ENCODE peak calls at places on chromosomes 4 and X, in five cellular contexts. One of them, this sample, is unnamed.
A peak's percentile ranks its signal among the peaks of the same experiment; 100 is the strongest.

GRCh38 chr4:102501635-102502382 is 650 bp downstream of the NFKB1 start:
- DNase-seq in IMR-90: peak; percentile 76
- DNase-seq in H9: peak; percentile 55
- DNase-seq in H1: no peak
- DNase-seq in mesenchymal stem cell: peak; percentile 93
- DNase-seq in this sample: peak; percentile 71

GRCh38 chr4:26701095-26701494 is 117.2 kb downstream of the TBC1D19 start:
- DNase-seq in IMR-90: no peak
- DNase-seq in H9: no peak
- DNase-seq in H1: no peak
- DNase-seq in mesenchymal stem cell: no peak
- DNase-seq in this sample: no peak

GRCh38 chr4:105496899-105497298 is 23.0 kb upstream of the PPA2 start:
- DNase-seq in IMR-90: no peak
- DNase-seq in H9: no peak
- DNase-seq in H1: no peak
- DNase-seq in mesenchymal stem cell: no peak
- DNase-seq in this sample: no peak

GRCh38 chrX:23959781-23960180 is 52.0 kb downstream of the CXorf58 start:
- DNase-seq in IMR-90: no peak
- DNase-seq in H9: no peak
- DNase-seq in H1: no peak
- DNase-seq in mesenchymal stem cell: no peak
- DNase-seq in this sample: no peak

GRCh38 chrX:72060196-72060974 is 71.3 kb downstream of the RTL5 start:
- DNase-seq in IMR-90: peak; percentile 5
- DNase-seq in H9: peak; percentile 59
- DNase-seq in H1: peak; percentile 52
- DNase-seq in mesenchymal stem cell: no peak
- DNase-seq in this sample: peak; percentile 60

GRCh38 chrX:13376857-13377441 is 57.1 kb upstream of the ATXN3L start:
- DNase-seq in IMR-90: peak; percentile 95
- DNase-seq in H9: no peak
- DNase-seq in H1: no peak
- DNase-seq in mesenchymal stem cell: peak; percentile 86
- DNase-seq in this sample: no peak

GRCh38 chrX:27444093-27444908 is 18.8 kb downstream of the PPP4R3C start:
- DNase-seq in IMR-90: no peak
- DNase-seq in H9: no peak
- DNase-seq in H1: no peak
- DNase-seq in mesenchymal stem cell: peak; percentile 2
- DNase-seq in this sample: no peak

GRCh38 chrX:154032156-154032555 is 12.5 kb upstream of the IRAK1 start:
- DNase-seq in IMR-90: no peak
- DNase-seq in H9: no peak
- DNase-seq in H1: no peak
- DNase-seq in mesenchymal stem cell: no peak
- DNase-seq in this sample: no peak

GRCh38 chr4:159390648-159391047 is 287.8 kb downstream of the RAPGEF2 start:
- DNase-seq in IMR-90: peak; percentile 98
- DNase-seq in H9: no peak
- DNase-seq in H1: no peak
- DNase-seq in mesenchymal stem cell: peak; percentile 97
- DNase-seq in this sample: no peak

GRCh38 chrX:111465664-111466063 is 45.8 kb upstream of the SERTM2 start:
- DNase-seq in IMR-90: no peak
- DNase-seq in H9: peak; percentile 39
- DNase-seq in H1: no peak
- DNase-seq in mesenchymal stem cell: no peak
- DNase-seq in this sample: no peak

GRCh38 chrX:110003167-110004156 is 548 bp downstream of the TMEM164 start:
- DNase-seq in IMR-90: no peak
- DNase-seq in H9: peak; percentile 31
- DNase-seq in H1: no peak
- DNase-seq in mesenchymal stem cell: peak; percentile 38
- DNase-seq in this sample: no peak

GRCh38 chr4:145882594-145882993 is 56.0 kb downstream of the ZNF827 start:
- DNase-seq in IMR-90: no peak
- DNase-seq in H9: no peak
- DNase-seq in H1: no peak
- DNase-seq in mesenchymal stem cell: no peak
- DNase-seq in this sample: no peak

GRCh38 chrX:115183980-115184379 is 5.2 kb upstream of the RBMXL3 start:
- DNase-seq in IMR-90: peak; percentile 79
- DNase-seq in H9: no peak
- DNase-seq in H1: no peak
- DNase-seq in mesenchymal stem cell: peak; percentile 66
- DNase-seq in this sample: no peak

GRCh38 chrX:33175201-33175600 is 36.1 kb downstream of the DMD start:
- DNase-seq in IMR-90: no peak
- DNase-seq in H9: no peak
- DNase-seq in H1: no peak
- DNase-seq in mesenchymal stem cell: no peak
- DNase-seq in this sample: no peak

GRCh38 chr4:142883433-142883832 is 37.3 kb upstream of the INPP4B start:
- DNase-seq in IMR-90: peak; percentile 2
- DNase-seq in H9: no peak
- DNase-seq in H1: no peak
- DNase-seq in mesenchymal stem cell: peak; percentile 3
- DNase-seq in this sample: no peak

GRCh38 chr4:5489260-5489659 is 219.1 kb downstream of the EVC2 start:
- DNase-seq in IMR-90: no peak
- DNase-seq in H9: no peak
- DNase-seq in H1: no peak
- DNase-seq in mesenchymal stem cell: no peak
- DNase-seq in this sample: no peak
- H3K9me3 ChIP-seq in IMR-90: peaks cover 3% of the 10 kb centered on the region
- H3K9me3 ChIP-seq in H9: no peaks in the 10 kb centered on the region
- H3K9me3 ChIP-seq in H1: peaks cover 5% of the 10 kb centered on the region
- H3K9me3 ChIP-seq in mesenchymal stem cell: peaks cover 6% of the 10 kb centered on the region
- H3K9me3 ChIP-seq in this sample: peaks cover 1% of the 10 kb centered on the region

GRCh38 chr4:112633477-112634235 is 3.1 kb downstream of the ZGRF1 start:
- DNase-seq in IMR-90: peak; percentile 43
- DNase-seq in H9: no peak
- DNase-seq in H1: no peak
- DNase-seq in mesenchymal stem cell: peak; percentile 53
- DNase-seq in this sample: no peak
- H2BK15ac ChIP-seq in IMR-90: no peak overlapping the region
- H2BK15ac ChIP-seq in H9: no peak overlapping the region
- H2BK15ac ChIP-seq in H1: no peak overlapping the region
- H2BK15ac ChIP-seq in mesenchymal stem cell: no peak overlapping the region
- H2BK15ac ChIP-seq in this sample: no peak overlapping the region

GRCh38 chr4:75545526-75545925 is 10.3 kb upstream of the ODAPH start:
- DNase-seq in IMR-90: peak; percentile 65
- DNase-seq in H9: no peak
- DNase-seq in H1: no peak
- DNase-seq in mesenchymal stem cell: no peak
- DNase-seq in this sample: no peak
- H3K14ac ChIP-seq in IMR-90: no peak overlapping the region
- H3K14ac ChIP-seq in H9: peak overlapping the region; percentile 60
- H3K14ac ChIP-seq in H1: no peak overlapping the region
- H3K14ac ChIP-seq in mesenchymal stem cell: no peak overlapping the region
- H3K14ac ChIP-seq in this sample: no peak overlapping the region

DNA sequence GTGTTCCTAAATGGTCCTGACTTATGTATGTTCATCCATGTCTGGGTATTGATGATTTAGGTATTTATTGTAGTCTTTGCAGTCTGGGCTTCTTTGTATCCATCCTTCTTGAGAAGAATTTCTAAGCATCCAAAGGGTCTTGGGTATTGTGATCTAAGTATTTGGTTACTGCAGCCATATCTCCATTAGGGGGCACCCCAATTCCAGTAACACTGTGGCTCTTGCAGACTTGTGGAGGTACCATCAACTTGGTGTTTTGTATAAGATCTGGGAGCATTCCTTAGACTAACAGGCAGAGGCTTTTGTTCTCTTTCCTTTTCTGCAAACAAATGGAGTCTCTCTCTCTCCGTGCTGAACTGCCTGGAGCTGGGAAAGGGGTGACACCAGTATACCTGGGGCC is 113.7 kb upstream of the NEXMIF start:
- DNase-seq in IMR-90: peak; percentile 32
- DNase-seq in H9: no peak
- DNase-seq in H1: no peak
- DNase-seq in mesenchymal stem cell: peak; percentile 2
- DNase-seq in this sample: no peak
- H3K9me3 ChIP-seq in IMR-90: no peaks in the 10 kb centered on the region
- H3K9me3 ChIP-seq in H9: peaks cover 35% of the 10 kb centered on the region
- H3K9me3 ChIP-seq in H1: peaks cover 14% of the 10 kb centered on the region
- H3K9me3 ChIP-seq in mesenchymal stem cell: peaks cover 10% of the 10 kb centered on the region
- H3K9me3 ChIP-seq in this sample: no peaks in the 10 kb centered on the region

GRCh38 chr4:123446791-123447474 is 50.3 kb downstream of the SPRY1 start:
- DNase-seq in IMR-90: no peak
- DNase-seq in H9: no peak
- DNase-seq in H1: no peak
- DNase-seq in mesenchymal stem cell: no peak
- DNase-seq in this sample: no peak
- H2BK15ac ChIP-seq in IMR-90: no peak overlapping the region
- H2BK15ac ChIP-seq in H9: no peak overlapping the region
- H2BK15ac ChIP-seq in H1: no peak overlapping the region
- H2BK15ac ChIP-seq in mesenchymal stem cell: peak overlapping the region; percentile 83
- H2BK15ac ChIP-seq in this sample: no peak overlapping the region

GRCh38 chr4:706834-707598 is 1.4 kb downstream of the PCGF3 start:
- DNase-seq in IMR-90: no peak
- DNase-seq in H9: no peak
- DNase-seq in H1: no peak
- DNase-seq in mesenchymal stem cell: no peak
- DNase-seq in this sample: no peak

GRCh38 chr4:704971-705277 is 708 bp upstream of the PCGF3 start:
- DNase-seq in IMR-90: no peak
- DNase-seq in H9: no peak
- DNase-seq in H1: no peak
- DNase-seq in mesenchymal stem cell: no peak
- DNase-seq in this sample: no peak

GRCh38 chr4:704198-704891 is 1.3 kb upstream of the PCGF3 start:
- DNase-seq in IMR-90: no peak
- DNase-seq in H9: no peak
- DNase-seq in H1: no peak
- DNase-seq in mesenchymal stem cell: no peak
- DNase-seq in this sample: no peak

GRCh38 chr4:703336-704197 is 2.1 kb upstream of the PCGF3 start:
- DNase-seq in IMR-90: no peak
- DNase-seq in H9: no peak
- DNase-seq in H1: no peak
- DNase-seq in mesenchymal stem cell: no peak
- DNase-seq in this sample: no peak

DNA sequence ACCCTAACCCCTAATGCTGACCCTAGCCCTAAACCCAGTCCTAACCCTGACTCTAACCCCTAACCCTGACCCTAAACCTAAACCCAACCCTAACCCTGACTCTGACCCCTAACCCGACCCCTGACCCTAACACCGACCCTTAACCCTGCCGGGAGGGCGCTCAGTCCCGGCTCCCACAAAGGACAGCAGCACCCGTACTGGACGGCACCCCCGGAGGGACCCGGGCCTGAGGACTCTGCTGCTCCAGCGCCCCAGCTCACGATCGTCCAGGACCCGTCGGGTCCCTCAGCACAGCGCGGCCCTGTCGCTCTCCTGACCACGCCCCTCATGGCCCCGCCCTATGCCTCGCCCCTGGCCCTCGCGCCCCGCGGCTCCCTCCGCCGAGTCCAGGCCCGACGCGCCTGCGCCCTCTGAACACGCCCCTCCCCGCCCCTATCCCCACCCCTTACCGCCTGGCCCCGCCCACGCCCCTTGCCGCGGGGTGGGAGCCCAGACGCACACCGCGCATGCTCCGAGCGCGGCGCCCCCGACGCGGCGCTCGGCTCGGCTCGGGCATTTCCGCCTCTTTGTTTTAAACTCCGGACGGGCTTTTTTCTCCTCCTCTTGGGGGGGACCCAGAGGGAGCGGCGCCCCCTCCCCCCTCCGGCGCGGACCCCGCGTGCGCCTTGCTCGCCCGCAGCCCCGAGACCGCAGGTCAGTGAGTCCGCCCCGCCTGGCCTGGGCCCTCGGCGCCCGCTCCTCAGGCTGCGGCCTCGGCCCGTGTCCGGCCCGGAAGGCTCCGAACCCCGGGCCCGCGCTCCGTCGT is at the start of gene PCGF3:
- DNase-seq in IMR-90: peak; percentile 92
- DNase-seq in H9: peak; percentile 97
- DNase-seq in H1: peak; percentile 99
- DNase-seq in mesenchymal stem cell: peak; percentile 94
- DNase-seq in this sample: peak; percentile 93
- H3K14ac ChIP-seq in IMR-90: peak within 1 kb of the TSS; percentile 91
- H3K14ac ChIP-seq in H9: peak within 1 kb of the TSS; percentile 91
- H3K14ac ChIP-seq in H1: no peak within 1 kb of the TSS
- H3K14ac ChIP-seq in mesenchymal stem cell: peak within 1 kb of the TSS; percentile 96
- H3K14ac ChIP-seq in this sample: peak within 1 kb of the TSS; percentile 83

DNA sequence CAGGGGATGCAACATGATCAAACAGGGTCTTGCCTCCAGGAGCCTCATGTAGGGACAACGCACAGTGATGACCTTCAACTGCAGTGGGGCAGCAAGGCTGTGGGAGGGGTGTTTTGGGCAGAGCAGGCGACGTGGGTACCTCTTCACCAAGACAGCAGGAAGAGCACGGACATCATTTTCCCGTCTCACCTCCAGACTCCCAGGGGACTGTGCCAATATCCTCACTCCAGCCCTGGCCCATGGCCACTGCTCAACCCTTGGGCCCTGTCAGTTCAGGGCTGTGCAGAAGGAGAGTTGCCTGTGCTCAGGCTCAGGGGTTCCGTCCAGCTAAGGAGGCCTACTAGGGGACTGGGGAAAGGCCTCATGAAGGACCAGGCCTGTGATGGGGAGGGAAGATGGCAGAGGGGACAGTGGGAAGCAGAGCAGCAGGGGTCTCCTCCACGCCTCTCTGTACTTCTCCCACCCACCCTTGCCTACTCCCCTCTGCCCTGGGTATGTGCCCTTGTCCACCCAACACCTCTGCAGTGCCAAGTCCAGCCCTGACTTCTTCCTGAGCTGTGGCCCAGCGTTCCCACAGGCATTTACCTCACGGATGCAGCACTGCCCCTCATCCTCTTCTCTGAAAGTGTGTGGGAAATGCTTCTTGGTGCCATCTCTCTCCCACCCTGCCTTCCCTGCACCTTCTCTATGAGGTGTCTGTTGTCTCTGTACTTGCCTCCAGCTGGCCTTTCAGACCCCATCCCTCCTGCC is 1.4 kb downstream of the IL9R start:
- DNase-seq in IMR-90: no peak
- DNase-seq in H9: no peak
- DNase-seq in H1: no peak
- DNase-seq in mesenchymal stem cell: no peak
- DNase-seq in this sample: no peak
- H3K9me3 ChIP-seq in IMR-90: peaks cover 3% of the 10 kb centered on the region
- H3K9me3 ChIP-seq in H9: peaks cover 41% of the 10 kb centered on the region
- H3K9me3 ChIP-seq in H1: peaks cover 63% of the 10 kb centered on the region
- H3K9me3 ChIP-seq in mesenchymal stem cell: no peaks in the 10 kb centered on the region
- H3K9me3 ChIP-seq in this sample: peaks cover 44% of the 10 kb centered on the region